ENCODE peak calls at places on chromosomes 6 and 20, in eight cellular contexts. Z is left cardiac atrium; F is choroid plexus epithelial cell; Y is lower lobe of right lung; O is progenitor cell of endocrine pancreas; M is activated T-helper 1 cell treated with anti-CD3 and anti-CD28 coated beads, Interleukin-2, amount 50 U/mL, for 16 hours; R is SW480; E is AG04449. C is an unnamed sample.
A peak's percentile ranks its signal among the peaks of the same experiment; 100 is the strongest.

GRCh38 chr6:150868759-150869158 is 3.3 kb downstream of the MTHFD1L start:
- DNase-seq in Z (no peak), F (no peak), Y (no peak), O (no peak), M (no peak), R (no peak), E (no peak), C (no peak)

GRCh38 chr6:14807130-14807529 is 438.7 kb upstream of the JARID2 start:
- DNase-seq in Z (no peak), F (no peak), Y (no peak), O (no peak), M (no peak), R (no peak), E (no peak), C (no peak)

GRCh38 chr20:1383621-1384404 is 9.0 kb downstream of the FKBP1A start:
- DNase-seq in Z (no peak), F (no peak), Y (no peak), O (no peak), M (no peak), R (no peak), E (no peak), C (no peak)

GRCh38 chr20:44187054-44187762 is at the start of gene JPH2:
- DNase-seq in Z (peak; percentile 66), F (peak; percentile 64), Y (peak; percentile 45), O (no peak), M (no peak), R (peak; percentile 63), E (no peak), C (peak; percentile 89)

GRCh38 chr6:111600154-111600553 is 5.5 kb downstream of the TRAF3IP2 start:
- DNase-seq in Z (no peak), F (no peak), Y (no peak), O (no peak), M (no peak), R (no peak), E (no peak), C (no peak)

GRCh38 chr6:36961441-36962430 is 7.2 kb downstream of the PI16 start:
- DNase-seq in Z (no peak), F (no peak), Y (no peak), O (no peak), M (no peak), R (no peak), E (no peak), C (no peak)

GRCh38 chr6:119110601-119111548 is 32.4 kb upstream of the FAM184A start:
- DNase-seq in Z (no peak), F (peak; percentile 78), Y (no peak), O (peak; percentile 25), M (no peak), R (peak; percentile 31), E (peak; percentile 53), C (peak; percentile 77)

GRCh38 chr6:63527658-63528514 is 44.4 kb upstream of the LOC128125822 start:
- DNase-seq in Z (no peak), F (peak; percentile 99), Y (no peak), O (no peak), M (no peak), R (peak; percentile 89), E (peak; percentile 97), C (peak; percentile 96)

GRCh38 chr6:147322299-147323162 is 118.3 kb downstream of the STXBP5 start:
- DNase-seq in Z (no peak), F (peak; percentile 78), Y (no peak), O (no peak), M (no peak), R (no peak), E (peak; percentile 49), C (peak; percentile 80)

GRCh38 chr6:1708820-1709612 is 99.3 kb downstream of the FOXC1 start:
- DNase-seq in Z (no peak), F (no peak), Y (peak; percentile 79), O (no peak), M (no peak), R (peak; percentile 53), E (no peak), C (no peak)

GRCh38 chr6:37696220-37696840 is 1.4 kb downstream of the MDGA1 start:
- DNase-seq in Z (peak; percentile 39), F (peak; percentile 65), Y (no peak), O (no peak), M (peak; percentile 4), R (no peak), E (no peak), C (peak; percentile 79)

GRCh38 chr20:25272223-25273000 is 24.5 kb downstream of the PYGB start:
- DNase-seq in Z (peak; percentile 15), F (peak; percentile 60), Y (peak; percentile 24), O (no peak), M (no peak), R (no peak), E (no peak), C (peak; percentile 29)

GRCh38 chr20:58722877-58723627 is 30.5 kb downstream of the NPEPL1 start:
- DNase-seq in Z (no peak), F (no peak), Y (no peak), O (no peak), M (no peak), R (no peak), E (no peak), C (no peak)

GRCh38 chr20:32763202-32763999 is 1.2 kb downstream of the DNMT3B start:
- DNase-seq in Z (no peak), F (no peak), Y (no peak), O (no peak), M (no peak), R (peak; percentile 43), E (no peak), C (peak; percentile 24)

GRCh38 chr6:9766240-9766915 is 648.5 kb downstream of the TFAP2A start:
- DNase-seq in Z (no peak), F (peak; percentile 40), Y (no peak), O (no peak), M (no peak), R (peak; percentile 4), E (peak; percentile 53), C (peak; percentile 75)

GRCh38 chr20:44736170-44737021 is 9.3 kb upstream of the KCNK15 start:
- DNase-seq in Z (peak; percentile 71), F (peak; percentile 93), Y (no peak), O (no peak), M (no peak), R (peak; percentile 91), E (no peak), C (peak; percentile 88)

GRCh38 chr6:14066782-14067406 is 50.7 kb upstream of the CD83 start:
- DNase-seq in Z (no peak), F (peak; percentile 87), Y (no peak), O (no peak), M (no peak), R (peak; percentile 59), E (peak; percentile 45), C (peak; percentile 86)

GRCh38 chr6:77092971-77093370 is 370.3 kb downstream of the HTR1B start:
- DNase-seq in Z (no peak), F (peak; percentile 95), Y (no peak), O (no peak), M (no peak), R (no peak), E (peak; percentile 14), C (peak; percentile 39)

GRCh38 chr20:9061434-9061833 is 7.5 kb upstream of the PLCB4 start:
- DNase-seq in Z (no peak), F (no peak), Y (no peak), O (no peak), M (no peak), R (no peak), E (no peak), C (no peak)

GRCh38 chr20:38334016-38334415 is 12.3 kb upstream of the LBP start:
- DNase-seq in Z (no peak), F (no peak), Y (no peak), O (no peak), M (no peak), R (no peak), E (no peak), C (no peak)

GRCh38 chr6:113120214-113120576 is 737.0 kb upstream of the MARCKS start:
- DNase-seq in Z (no peak), F (peak; percentile 98), Y (no peak), O (no peak), M (no peak), R (peak; percentile 3), E (peak; percentile 88), C (peak; percentile 93)